ENCODE peak calls at places on chromosomes 5 and 9, in eight cellular contexts. One of them, this sample, is unnamed.

GRCh38 chr5:57298295-57298984 is 124.6 kb downstream of the GPBP1 start:
- ATAC-seq in left lung: peak; percentile 97
- ATAC-seq in aorta: peak; percentile 93
- ATAC-seq in pancreas: peak; percentile 98
- ATAC-seq in lower lobe of right lung: peak; percentile 91
- ATAC-seq in body of pancreas: peak; percentile 93
- ATAC-seq in Panc1: peak; percentile 93
- ATAC-seq in HepG2: peak; percentile 91
- ATAC-seq in this sample: peak; percentile 78

GRCh38 chr9:136551401-136552116 is 5.7 kb upstream of the NOTCH1 start:
- ATAC-seq in left lung: peak; percentile 49
- ATAC-seq in aorta: peak; percentile 37
- ATAC-seq in pancreas: peak; percentile 15
- ATAC-seq in lower lobe of right lung: no peak
- ATAC-seq in body of pancreas: no peak
- ATAC-seq in Panc1: no peak
- ATAC-seq in HepG2: no peak
- ATAC-seq in this sample: peak; percentile 48

GRCh38 chr9:91689006-91689405 is 261.0 kb downstream of the ROR2 start:
- ATAC-seq in left lung: no peak
- ATAC-seq in aorta: no peak
- ATAC-seq in pancreas: no peak
- ATAC-seq in lower lobe of right lung: no peak
- ATAC-seq in body of pancreas: no peak
- ATAC-seq in Panc1: no peak
- ATAC-seq in HepG2: no peak
- ATAC-seq in this sample: no peak

GRCh38 chr9:115204827-115205506 is 87.0 kb upstream of the TNC start:
- ATAC-seq in left lung: peak; percentile 56
- ATAC-seq in aorta: no peak
- ATAC-seq in pancreas: no peak
- ATAC-seq in lower lobe of right lung: no peak
- ATAC-seq in body of pancreas: no peak
- ATAC-seq in Panc1: no peak
- ATAC-seq in HepG2: no peak
- ATAC-seq in this sample: no peak

GRCh38 chr5:113087994-113088519 is 111.5 kb downstream of the DCP2 start:
- ATAC-seq in left lung: peak; percentile 36
- ATAC-seq in aorta: no peak
- ATAC-seq in pancreas: peak; percentile 27
- ATAC-seq in lower lobe of right lung: no peak
- ATAC-seq in body of pancreas: no peak
- ATAC-seq in Panc1: no peak
- ATAC-seq in HepG2: no peak
- ATAC-seq in this sample: no peak

GRCh38 chr5:10167806-10168205 is 81.9 kb downstream of the ATPSCKMT start:
- ATAC-seq in left lung: no peak
- ATAC-seq in aorta: no peak
- ATAC-seq in pancreas: no peak
- ATAC-seq in lower lobe of right lung: no peak
- ATAC-seq in body of pancreas: no peak
- ATAC-seq in Panc1: peak; percentile 21
- ATAC-seq in HepG2: no peak
- ATAC-seq in this sample: no peak

GRCh38 chr9:134930404-134930803 is 12.7 kb upstream of the FCN1 start:
- ATAC-seq in left lung: no peak
- ATAC-seq in aorta: no peak
- ATAC-seq in pancreas: no peak
- ATAC-seq in lower lobe of right lung: peak; percentile 7
- ATAC-seq in body of pancreas: no peak
- ATAC-seq in Panc1: no peak
- ATAC-seq in HepG2: no peak
- ATAC-seq in this sample: no peak

GRCh38 chr5:100860407-100860806 is 42.7 kb downstream of the ST8SIA4 start:
- ATAC-seq in left lung: no peak
- ATAC-seq in aorta: no peak
- ATAC-seq in pancreas: no peak
- ATAC-seq in lower lobe of right lung: no peak
- ATAC-seq in body of pancreas: no peak
- ATAC-seq in Panc1: no peak
- ATAC-seq in HepG2: no peak
- ATAC-seq in this sample: no peak

GRCh38 chr9:811101-811531 is 30.4 kb upstream of the DMRT1 start:
- ATAC-seq in left lung: peak; percentile 85
- ATAC-seq in aorta: no peak
- ATAC-seq in pancreas: no peak
- ATAC-seq in lower lobe of right lung: peak; percentile 84
- ATAC-seq in body of pancreas: no peak
- ATAC-seq in Panc1: no peak
- ATAC-seq in HepG2: no peak
- ATAC-seq in this sample: peak; percentile 34

GRCh38 chr9:101571114-101571513 is 23.7 kb downstream of the PPP3R2 start:
- ATAC-seq in left lung: no peak
- ATAC-seq in aorta: no peak
- ATAC-seq in pancreas: no peak
- ATAC-seq in lower lobe of right lung: no peak
- ATAC-seq in body of pancreas: no peak
- ATAC-seq in Panc1: no peak
- ATAC-seq in HepG2: no peak
- ATAC-seq in this sample: no peak

GRCh38 chr5:32353420-32353819 is 40.7 kb upstream of the MTMR12 start:
- ATAC-seq in left lung: no peak
- ATAC-seq in aorta: no peak
- ATAC-seq in pancreas: no peak
- ATAC-seq in lower lobe of right lung: no peak
- ATAC-seq in body of pancreas: no peak
- ATAC-seq in Panc1: no peak
- ATAC-seq in HepG2: no peak
- ATAC-seq in this sample: no peak

DNA sequence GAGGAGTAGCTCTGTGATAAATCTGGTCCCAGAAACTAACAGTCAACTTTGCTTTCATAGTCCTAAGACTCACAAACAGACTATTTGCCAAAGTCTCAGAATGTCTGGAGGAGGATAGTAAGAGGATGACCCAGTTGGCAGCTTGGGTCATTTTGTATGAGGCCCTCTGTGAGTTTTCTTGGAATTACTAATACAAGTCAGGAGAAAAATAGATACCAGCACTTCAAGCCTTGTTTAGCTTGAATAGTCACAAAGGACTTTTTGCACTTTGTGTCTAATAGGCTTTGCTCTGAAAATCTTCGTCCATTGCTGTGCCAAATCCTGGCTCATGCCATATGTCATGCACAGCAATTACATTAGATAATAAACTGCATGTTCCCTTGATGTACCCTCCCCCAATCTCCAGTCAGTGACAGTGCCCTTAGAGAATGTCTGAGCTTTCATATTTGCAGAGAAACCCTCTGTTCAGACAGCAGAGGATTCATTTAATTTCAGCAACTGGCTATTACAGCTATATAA is 612.8 kb downstream of the CSNK1G3 start:
- ATAC-seq in left lung: no peak
- ATAC-seq in aorta: no peak
- ATAC-seq in pancreas: no peak
- ATAC-seq in lower lobe of right lung: no peak
- ATAC-seq in body of pancreas: no peak
- ATAC-seq in Panc1: no peak
- ATAC-seq in HepG2: no peak
- ATAC-seq in this sample: no peak
- H3K4me1 ChIP-seq in left lung: no peaks in the 10 kb centered on the region
- H3K4me1 ChIP-seq in aorta: no peaks in the 10 kb centered on the region
- H3K4me1 ChIP-seq in pancreas: no peaks in the 10 kb centered on the region
- H3K4me1 ChIP-seq in lower lobe of right lung: peaks cover 4% of the 10 kb centered on the region
- H3K4me1 ChIP-seq in body of pancreas: no peaks in the 10 kb centered on the region
- H3K4me1 ChIP-seq in Panc1: no peaks in the 10 kb centered on the region
- H3K4me1 ChIP-seq in HepG2: no peaks in the 10 kb centered on the region
- H3K4me1 ChIP-seq in this sample: peaks cover 30% of the 10 kb centered on the region

GRCh38 chr9:121947683-121948300 is 145.3 kb downstream of the TTLL11 start:
- ATAC-seq in left lung: peak; percentile 53
- ATAC-seq in aorta: no peak
- ATAC-seq in pancreas: no peak
- ATAC-seq in lower lobe of right lung: peak; percentile 41
- ATAC-seq in body of pancreas: no peak
- ATAC-seq in Panc1: no peak
- ATAC-seq in HepG2: no peak
- ATAC-seq in this sample: no peak
- H3K4me1 ChIP-seq in left lung: no peaks in the 10 kb centered on the region
- H3K4me1 ChIP-seq in aorta: peaks cover 7% of the 10 kb centered on the region
- H3K4me1 ChIP-seq in pancreas: no peaks in the 10 kb centered on the region
- H3K4me1 ChIP-seq in lower lobe of right lung: no peaks in the 10 kb centered on the region
- H3K4me1 ChIP-seq in body of pancreas: no peaks in the 10 kb centered on the region
- H3K4me1 ChIP-seq in Panc1: no peaks in the 10 kb centered on the region
- H3K4me1 ChIP-seq in HepG2: peaks cover 6% of the 10 kb centered on the region
- H3K4me1 ChIP-seq in this sample: no peaks in the 10 kb centered on the region

DNA sequence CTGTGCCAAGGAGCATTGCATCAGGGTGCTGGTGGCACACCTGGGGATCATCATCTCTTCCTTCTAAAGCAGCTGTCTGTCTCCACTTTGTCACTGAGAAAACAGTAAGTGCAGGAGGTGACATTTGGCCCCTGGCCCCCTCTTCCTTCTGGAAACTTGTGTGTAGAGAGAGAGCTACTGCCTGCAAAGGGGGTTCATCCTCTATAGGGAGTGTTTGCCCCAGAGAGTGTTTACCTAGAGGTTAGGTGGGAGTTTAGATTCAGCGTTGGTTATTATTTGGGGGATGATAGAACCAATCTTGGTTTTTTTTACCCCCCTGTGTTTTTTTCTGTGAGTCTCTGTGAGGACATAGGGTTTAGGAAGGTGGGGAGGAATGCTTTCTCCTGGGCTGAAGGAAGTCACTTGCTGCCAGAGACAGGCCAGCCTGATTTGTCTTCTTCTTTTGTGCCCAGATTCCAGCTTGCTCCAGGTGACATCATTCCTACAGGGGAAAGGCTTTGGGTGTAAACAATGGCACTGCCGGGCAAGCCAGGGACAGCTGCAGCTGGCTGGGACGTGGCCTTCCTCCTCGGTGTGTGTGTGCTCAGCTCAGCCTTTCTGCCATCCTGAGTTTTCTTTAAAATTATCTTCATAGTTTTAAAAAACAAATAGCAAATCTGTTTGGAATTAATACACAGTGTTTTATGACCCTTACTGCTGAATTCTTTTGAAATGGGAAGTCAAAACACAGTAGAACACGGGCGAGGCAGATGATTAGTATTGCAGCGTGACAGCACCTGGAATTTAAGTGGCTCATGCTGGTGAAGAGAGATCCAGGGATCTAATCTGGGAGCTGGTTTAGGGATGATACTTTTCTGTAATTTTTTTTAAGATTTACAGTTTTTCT is 24.5 kb downstream of the PRRC2B start:
- ATAC-seq in left lung: peak; percentile 54
- ATAC-seq in aorta: no peak
- ATAC-seq in pancreas: peak; percentile 88
- ATAC-seq in lower lobe of right lung: peak; percentile 40
- ATAC-seq in body of pancreas: peak; percentile 90
- ATAC-seq in Panc1: no peak
- ATAC-seq in HepG2: peak; percentile 50
- ATAC-seq in this sample: peak; percentile 40
- H3K4me1 ChIP-seq in left lung: peaks cover 75% of the 10 kb centered on the region
- H3K4me1 ChIP-seq in aorta: peaks cover 6% of the 10 kb centered on the region
- H3K4me1 ChIP-seq in pancreas: peaks cover 39% of the 10 kb centered on the region
- H3K4me1 ChIP-seq in lower lobe of right lung: peaks cover 85% of the 10 kb centered on the region
- H3K4me1 ChIP-seq in body of pancreas: peaks cover 68% of the 10 kb centered on the region
- H3K4me1 ChIP-seq in Panc1: peaks cover 64% of the 10 kb centered on the region
- H3K4me1 ChIP-seq in HepG2: peaks cover 95% of the 10 kb centered on the region
- H3K4me1 ChIP-seq in this sample: peaks cover 100% of the 10 kb centered on the region

GRCh38 chr9:16138961-16139441 is 586.2 kb downstream of the CCDC171 start:
- ATAC-seq in left lung: peak; percentile 35
- ATAC-seq in aorta: peak; percentile 48
- ATAC-seq in pancreas: peak; percentile 55
- ATAC-seq in lower lobe of right lung: no peak
- ATAC-seq in body of pancreas: no peak
- ATAC-seq in Panc1: no peak
- ATAC-seq in HepG2: no peak
- ATAC-seq in this sample: peak; percentile 23
- H3K4me1 ChIP-seq in left lung: peaks cover 1% of the 10 kb centered on the region
- H3K4me1 ChIP-seq in aorta: no peaks in the 10 kb centered on the region
- H3K4me1 ChIP-seq in pancreas: no peaks in the 10 kb centered on the region
- H3K4me1 ChIP-seq in lower lobe of right lung: no peaks in the 10 kb centered on the region
- H3K4me1 ChIP-seq in body of pancreas: no peaks in the 10 kb centered on the region
- H3K4me1 ChIP-seq in Panc1: no peaks in the 10 kb centered on the region
- H3K4me1 ChIP-seq in HepG2: no peaks in the 10 kb centered on the region
- H3K4me1 ChIP-seq in this sample: no peaks in the 10 kb centered on the region

GRCh38 chr5:76488969-76489368 is 85.9 kb downstream of the IQGAP2 start:
- ATAC-seq in left lung: no peak
- ATAC-seq in aorta: no peak
- ATAC-seq in pancreas: no peak
- ATAC-seq in lower lobe of right lung: no peak
- ATAC-seq in body of pancreas: no peak
- ATAC-seq in Panc1: no peak
- ATAC-seq in HepG2: no peak
- ATAC-seq in this sample: no peak
- H3K4me1 ChIP-seq in left lung: no peaks in the 10 kb centered on the region
- H3K4me1 ChIP-seq in aorta: no peaks in the 10 kb centered on the region
- H3K4me1 ChIP-seq in pancreas: peaks cover 26% of the 10 kb centered on the region
- H3K4me1 ChIP-seq in lower lobe of right lung: no peaks in the 10 kb centered on the region
- H3K4me1 ChIP-seq in body of pancreas: peaks cover 31% of the 10 kb centered on the region
- H3K4me1 ChIP-seq in Panc1: no peaks in the 10 kb centered on the region
- H3K4me1 ChIP-seq in HepG2: peaks cover 65% of the 10 kb centered on the region
- H3K4me1 ChIP-seq in this sample: no peaks in the 10 kb centered on the region

GRCh38 chr9:93614830-93615468 is 38.6 kb downstream of the PHF2 start:
- ATAC-seq in left lung: no peak
- ATAC-seq in aorta: no peak
- ATAC-seq in pancreas: no peak
- ATAC-seq in lower lobe of right lung: no peak
- ATAC-seq in body of pancreas: no peak
- ATAC-seq in Panc1: no peak
- ATAC-seq in HepG2: no peak
- ATAC-seq in this sample: no peak
- H3K4me1 ChIP-seq in left lung: peaks cover under 1% of the 10 kb centered on the region
- H3K4me1 ChIP-seq in aorta: no peaks in the 10 kb centered on the region
- H3K4me1 ChIP-seq in pancreas: peaks cover 4% of the 10 kb centered on the region
- H3K4me1 ChIP-seq in lower lobe of right lung: peaks cover 21% of the 10 kb centered on the region
- H3K4me1 ChIP-seq in body of pancreas: peaks cover 11% of the 10 kb centered on the region
- H3K4me1 ChIP-seq in Panc1: no peaks in the 10 kb centered on the region
- H3K4me1 ChIP-seq in HepG2: no peaks in the 10 kb centered on the region
- H3K4me1 ChIP-seq in this sample: peaks cover 62% of the 10 kb centered on the region